ENCODE peak calls at places on chromosomes 6 and 20, in nine cellular contexts. H, T, P, N, J, A, L, K and D are unnamed samples.

GRCh38 chr6:139853302-139853992 is 479.0 kb upstream of the CITED2 start:
- DNase-seq in J (no peak), L (no peak), T (no peak), N (no peak), P (no peak), H (no peak), A (no peak), K (no peak), D (no peak)

GRCh38 chr20:34074101-34074760 is 37.8 kb downstream of the EIF2S2 start:
- DNase-seq in L (no peak), N (no peak), P (no peak), K (peak; percentile 38), H (no peak), A (no peak), J (no peak), T (no peak), D (no peak)

GRCh38 chr6:43916091-43916923 is 146.3 kb downstream of the VEGFA start:
- DNase-seq in J (no peak), A (no peak), H (no peak), L (no peak), K (no peak), T (no peak), N (no peak), P (peak; percentile 45), D (no peak)

GRCh38 chr6:149259753-149260152 is 57.8 kb upstream of the TAB2 start:
- DNase-seq in P (no peak), N (no peak), T (no peak), K (no peak), H (no peak), L (no peak), A (no peak), J (no peak), D (no peak)

GRCh38 chr6:160750276-160750689 is 48.2 kb downstream of the PLG start:
- DNase-seq in A (no peak), P (no peak), L (no peak), N (no peak), H (no peak), J (no peak), K (peak; percentile 48), T (no peak), D (peak; percentile 35)

GRCh38 chr20:59788196-59788735 is 145.2 kb downstream of the SYCP2 start:
- DNase-seq in A (no peak), P (no peak), J (no peak), K (no peak), T (no peak), N (no peak), H (no peak), L (no peak), D (no peak)

GRCh38 chr6:3267162-3267561 is 8.4 kb downstream of the PSMG4 start:
- DNase-seq in N (no peak), T (no peak), K (no peak), P (no peak), H (no peak), A (no peak), L (no peak), J (no peak), D (no peak)

GRCh38 chr6:118542184-118542952 is 5.7 kb upstream of the PLN start:
- DNase-seq in T (no peak), H (no peak), P (peak; percentile 43), L (no peak), J (peak; percentile 39), K (peak; percentile 37), A (no peak), N (peak; percentile 17), D (no peak)

GRCh38 chr6:102438181-102438580 is 1044.7 kb downstream of the GRIK2 start:
- DNase-seq in T (no peak), J (no peak), P (no peak), A (no peak), K (no peak), H (no peak), L (no peak), N (no peak), D (no peak)

GRCh38 chr6:108002365-108003221 is 44.6 kb upstream of the SEC63 start:
- DNase-seq in L (no peak), H (peak; percentile 18), J (peak; percentile 31), A (no peak), K (peak; percentile 73), T (peak; percentile 26), N (peak; percentile 11), P (no peak), D (no peak)

GRCh38 chr20:42530855-42531674 is 658.6 kb downstream of the PTPRT start:
- DNase-seq in L (no peak), A (peak; percentile 54), K (peak; percentile 7), N (no peak), J (peak; percentile 1), T (no peak), P (no peak), H (peak; percentile 11), D (peak; percentile 49)

GRCh38 chr20:52859156-52859887 is 112.8 kb upstream of the TSHZ2 start:
- DNase-seq in L (no peak), H (no peak), K (peak; percentile 86), J (no peak), A (peak; percentile 58), P (peak; percentile 76), N (no peak), T (peak; percentile 1), D (no peak)

GRCh38 chr20:32607324-32607723 is 22.2 kb upstream of the NOL4L start:
- DNase-seq in K (no peak), H (no peak), N (no peak), L (no peak), J (no peak), T (no peak), P (no peak), A (no peak), D (no peak)

GRCh38 chr6:118581489-118581959 is 33.4 kb downstream of the PLN start:
- DNase-seq in T (no peak), H (no peak), N (peak; percentile 72), P (peak; percentile 74), J (peak; percentile 83), L (no peak), A (no peak), K (peak; percentile 56), D (no peak)

GRCh38 chr6:42424906-42425474 is 26.7 kb downstream of the TRERF1 start:
- DNase-seq in K (peak; percentile 64), N (no peak), T (no peak), A (no peak), H (no peak), L (no peak), P (no peak), J (no peak), D (no peak)

DNA sequence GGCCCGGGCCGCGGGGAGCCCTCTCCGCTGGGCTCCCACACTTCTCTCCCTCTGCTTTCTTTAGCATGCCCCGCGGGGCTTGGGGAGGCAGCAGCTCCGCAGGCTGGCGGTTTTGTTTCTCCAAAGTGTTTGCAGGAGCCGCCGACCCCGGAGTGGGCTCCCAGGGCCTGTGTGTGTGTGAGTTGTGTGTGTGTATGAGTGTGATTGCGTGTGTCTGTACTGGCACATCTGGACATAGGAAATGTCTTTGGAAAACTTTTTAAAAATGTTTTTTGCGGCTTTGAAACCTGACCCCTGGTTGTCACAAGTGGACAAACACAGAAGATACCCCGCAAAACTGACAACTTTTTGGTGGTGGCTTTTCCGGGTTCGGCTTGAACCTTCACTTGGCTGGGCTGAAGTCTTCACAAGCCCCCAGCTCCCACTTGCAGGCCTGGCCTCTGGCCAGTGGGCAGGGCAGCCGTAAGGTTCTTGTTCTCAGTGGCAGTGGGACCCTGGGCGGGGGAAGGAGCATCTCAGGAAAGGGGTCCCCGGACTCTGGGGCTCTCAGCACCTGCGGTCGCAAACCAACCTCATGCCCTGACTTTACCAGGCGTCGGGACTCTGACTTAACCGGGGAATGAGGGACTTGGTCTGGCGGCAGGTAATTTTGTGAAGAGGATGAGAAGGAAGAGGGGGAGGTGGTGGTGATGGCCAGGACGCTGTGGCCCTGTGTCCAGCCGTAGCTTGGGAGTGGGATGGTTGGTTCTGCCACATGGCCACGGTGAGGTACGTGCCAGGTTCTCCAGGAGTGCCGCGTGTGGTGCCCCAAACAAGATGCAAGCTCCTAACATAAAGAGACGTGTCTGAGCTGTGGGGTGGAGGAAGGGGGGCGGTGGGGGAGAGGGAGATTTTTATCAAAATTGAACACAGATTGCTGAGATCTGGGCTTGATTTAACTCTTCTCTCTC is 600 bp downstream of the DAAM2 start:
- DNase-seq in A (peak; percentile 48), N (no peak), T (peak; percentile 3), L (peak; percentile 31), H (no peak), J (no peak), K (no peak), P (peak; percentile 24), D (no peak)
- TF ChIP-seq CTCF in A (no peak), N (no peak), T (no peak), L (no peak), H (no peak), J (peak; percentile 11), K (no peak), P (no peak), D (no peak)

DNA sequence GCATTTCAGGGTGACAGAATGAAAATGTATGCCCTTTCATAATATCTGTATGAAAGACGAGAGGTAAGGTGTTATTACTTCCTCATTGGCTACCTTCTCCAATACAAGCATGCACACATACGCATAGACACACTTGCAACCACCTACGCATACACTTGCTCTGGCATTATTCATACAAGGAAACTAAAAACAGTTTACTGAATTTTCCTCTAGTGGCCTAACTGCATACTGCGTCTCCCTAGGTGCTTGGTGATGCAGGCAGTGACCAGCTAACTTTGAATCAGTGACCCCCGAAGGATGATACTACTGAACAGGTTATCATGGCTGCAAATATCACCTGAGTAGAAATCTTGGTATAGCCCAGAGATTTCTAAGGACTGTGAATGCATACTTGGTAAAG is 593.1 kb downstream of the PKHD1 start:
- DNase-seq in P (no peak), N (no peak), K (peak; percentile 80), H (no peak), J (no peak), A (no peak), T (no peak), L (no peak), D (no peak)
- TF ChIP-seq CTCF in P (no peak), N (peak; percentile 38), K (peak; percentile 60), H (no peak), J (no peak), A (peak; percentile 30), T (no peak), L (no peak), D (no peak)

DNA sequence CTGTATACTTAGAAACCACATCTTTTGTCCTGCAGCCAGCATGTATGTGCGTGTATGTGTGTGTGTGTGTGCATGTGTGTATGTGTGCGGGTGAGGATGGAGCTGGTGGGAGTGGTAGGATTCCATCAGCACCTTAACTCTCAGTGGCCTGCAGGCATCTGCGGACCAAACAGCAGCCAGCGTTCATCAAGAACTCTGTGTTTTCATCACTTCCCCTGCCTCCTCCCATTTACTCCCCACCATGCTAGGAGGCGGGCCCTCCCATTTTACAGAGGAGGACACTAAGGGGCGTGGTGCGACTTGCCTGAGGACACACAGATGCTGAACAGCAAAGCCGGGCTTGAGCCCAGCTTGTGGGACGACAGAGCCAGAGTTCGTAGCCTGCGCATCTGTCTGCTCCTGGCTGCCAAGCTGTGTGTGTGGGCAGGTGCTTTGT is 8.9 kb downstream of the VSTM2L start:
- DNase-seq in K (peak; percentile 41), J (peak; percentile 62), N (no peak), H (no peak), A (peak; percentile 80), T (no peak), L (no peak), P (no peak), D (peak; percentile 50)
- TF ChIP-seq CTCF in K (no peak), J (no peak), N (no peak), H (no peak), A (no peak), T (no peak), L (no peak), P (no peak), D (no peak)

DNA sequence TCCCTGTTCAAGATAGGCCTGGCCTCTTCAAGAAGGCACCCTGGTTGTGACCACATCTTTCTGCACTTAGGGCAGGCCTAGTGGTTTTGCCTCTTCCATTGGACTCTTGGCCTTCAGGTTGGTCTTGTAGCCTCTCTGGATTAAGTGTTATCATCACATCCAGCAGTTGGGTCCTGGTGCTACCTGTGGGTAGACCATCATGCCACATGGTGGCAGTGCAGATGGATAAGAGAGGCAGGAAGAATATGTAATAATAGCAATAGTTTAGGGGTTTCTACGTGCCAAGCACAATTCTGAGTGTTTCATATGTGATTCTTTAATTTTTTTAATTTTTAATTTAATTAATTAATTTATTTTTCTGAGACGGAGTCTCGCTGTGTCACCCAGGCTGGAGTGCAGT is 28.5 kb upstream of the SNRPB2 start:
- DNase-seq in K (peak; percentile 12), H (no peak), A (no peak), P (no peak), J (peak; percentile 18), L (no peak), T (peak; percentile 14), N (no peak), D (peak; percentile 18)
- TF ChIP-seq CTCF in K (peak; percentile 19), H (peak; percentile 14), A (peak; percentile 34), P (peak; percentile 9), J (peak; percentile 32), L (peak; percentile 40), T (peak; percentile 16), N (peak; percentile 42), D (peak; percentile 43)